ENCODE peak calls at places on chromosome 17, in five cellular contexts. Z, X, V, J and P are unnamed samples. For H3K4me1, the result is how much of the 10 kb centered on the place peaks cover.

GRCh38 chr17:76530826-76531500 is 6.5 kb downstream of the CYGB start:
- DNase-seq in Z (no peak), X (no peak), V (no peak), J (no peak), P (no peak)

GRCh38 chr17:41133880-41134735 is 6.2 kb downstream of the KRTAP4-6 start:
- DNase-seq in Z (no peak), X (no peak), V (no peak), J (no peak), P (no peak)

GRCh38 chr17:81510798-81511549 is 1.6 kb downstream of the ACTG1 start:
- DNase-seq in Z (no peak), X (no peak), V (peak), J (no peak), P (peak)

GRCh38 chr17:37742762-37743611 is 1.9 kb downstream of the HNF1B start:
- DNase-seq in Z (no peak), X (peak), V (no peak), J (no peak), P (peak)

GRCh38 chr17:70405492-70406220 is 236.3 kb downstream of the KCNJ2 start:
- DNase-seq in Z (peak), X (peak), V (no peak), J (no peak), P (no peak)

GRCh38 chr17:35257080-35257701 is 14.3 kb downstream of the SLFN5 start:
- DNase-seq in Z (no peak), X (peak), V (no peak), J (peak), P (peak)

GRCh38 chr17:31211352-31212012 is 85.6 kb downstream of the OMG start:
- DNase-seq in Z (no peak), X (no peak), V (no peak), J (no peak), P (no peak)

GRCh38 chr17:67531291-67531690 is 154.2 kb downstream of the PITPNC1 start:
- DNase-seq in Z (no peak), X (no peak), V (no peak), J (no peak), P (no peak)

GRCh38 chr17:65438708-65439294 is 122.6 kb downstream of the AXIN2 start:
- DNase-seq in Z (no peak), X (peak), V (no peak), J (no peak), P (no peak)

GRCh38 chr17:30388321-30389179 is 9.8 kb downstream of the CPD start:
- DNase-seq in Z (no peak), X (no peak), V (no peak), J (no peak), P (no peak)

GRCh38 chr17:41352597-41353366 is 2.2 kb upstream of the KRT33A start:
- DNase-seq in Z (no peak), X (no peak), V (no peak), J (no peak), P (no peak)

GRCh38 chr17:16464641-16465312 is 27.2 kb downstream of the LRRC75A start:
- DNase-seq in Z (no peak), X (no peak), V (no peak), J (no peak), P (peak)

GRCh38 chr17:46768540-46768870 is 50.0 kb downstream of the WNT3 start:
- DNase-seq in Z (no peak), X (no peak), V (no peak), J (no peak), P (no peak)

GRCh38 chr17:4483012-4483840 is 15.5 kb upstream of the SPNS2 start:
- DNase-seq in Z (no peak), X (peak), V (no peak), J (no peak), P (peak)

GRCh38 chr17:47423406-47424295 is 99.9 kb downstream of the EFCAB13 start:
- DNase-seq in Z (no peak), X (peak), V (peak), J (peak), P (peak)

GRCh38 chr17:63652106-63652505 is 29.9 kb downstream of the MAP3K3 start:
- DNase-seq in Z (no peak), X (no peak), V (no peak), J (no peak), P (no peak)

GRCh38 chr17:66625321-66625767 is 209.6 kb upstream of the CACNG5 start:
- DNase-seq in Z (no peak), X (peak), V (no peak), J (no peak), P (no peak)

GRCh38 chr17:79790805-79791353 is 6.0 kb downstream of the CBX8 start:
- DNase-seq in Z (no peak), X (no peak), V (no peak), J (no peak), P (peak)

GRCh38 chr17:39667262-39668140 is 752 bp upstream of the PNMT start:
- DNase-seq in Z (no peak), X (no peak), V (peak), J (no peak), P (peak)

GRCh38 chr17:312476-313148 is 40.0 kb downstream of the RPH3AL start:
- DNase-seq in Z (no peak), X (no peak), V (peak), J (no peak), P (peak)

GRCh38 chr17:10421211-10421610 is 539 bp downstream of the MYH8 start:
- DNase-seq in Z (no peak), X (no peak), V (no peak), J (no peak), P (no peak)

GRCh38 chr17:48527742-48528028 is 3.1 kb downstream of the HOXB1 start:
- DNase-seq in Z (no peak), X (no peak), V (no peak), J (no peak), P (no peak)

GRCh38 chr17:29138991-29139682 is 41.1 kb downstream of the MYO18A start:
- DNase-seq in Z (no peak), X (no peak), V (peak), J (peak), P (peak)

GRCh38 chr17:35969558-35970442 is 11.5 kb downstream of the CCL16 start:
- DNase-seq in Z (peak), X (peak), V (peak), J (peak), P (peak)

GRCh38 chr17:78409191-78409621 is 30.8 kb downstream of the PGS1 start:
- DNase-seq in Z (no peak), X (no peak), V (no peak), J (no peak), P (peak)

GRCh38 chr17:78407387-78407990 is 29.0 kb downstream of the PGS1 start:
- DNase-seq in Z (no peak), X (no peak), V (no peak), J (no peak), P (no peak)

GRCh38 chr17:78406396-78406795 is 27.9 kb downstream of the PGS1 start:
- DNase-seq in Z (no peak), X (no peak), V (no peak), J (no peak), P (no peak)

GRCh38 chr17:78411241-78411855 is 32.9 kb downstream of the PGS1 start:
- DNase-seq in Z (no peak), X (no peak), V (peak), J (no peak), P (peak)

DNA sequence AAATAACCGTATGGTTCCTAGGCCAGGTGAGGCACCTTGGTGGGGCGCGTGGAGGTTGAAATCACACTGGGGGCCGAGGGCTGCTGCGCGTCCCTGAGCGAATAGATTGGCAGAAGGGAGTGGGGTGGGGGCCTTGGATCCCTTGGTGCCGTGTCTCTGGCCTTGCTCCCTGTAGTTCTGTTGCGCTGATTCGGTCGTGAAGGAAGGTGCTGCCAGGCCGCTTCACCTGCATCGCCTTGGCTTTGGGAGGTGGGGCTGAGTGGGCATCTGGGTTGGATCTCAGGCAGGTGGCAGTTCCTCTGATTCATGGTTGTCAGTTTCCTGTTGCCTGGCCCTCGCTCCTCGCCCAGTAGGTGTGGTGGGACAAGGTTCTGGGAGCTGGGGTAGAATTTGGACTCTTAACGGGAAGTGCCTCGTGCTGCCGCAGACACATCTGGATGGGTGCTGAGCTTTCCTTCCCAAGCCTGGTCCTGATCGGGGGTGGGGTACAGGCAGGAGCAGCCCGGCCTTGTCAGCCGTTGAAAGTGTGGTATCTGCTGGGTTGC is 30.1 kb downstream of the PGS1 start:
- DNase-seq in Z (no peak), X (no peak), V (no peak), J (no peak), P (peak)
- H3K4me1 ChIP-seq in Z (under half), X (under half), V (under half), J (under half), P (half or more)

GRCh38 chr17:45405250-45406086 is 27.2 kb downstream of the ARHGAP27 start:
- DNase-seq in Z (no peak), X (no peak), V (peak), J (no peak), P (peak)

GRCh38 chr17:45403906-45404490 is 28.7 kb downstream of the ARHGAP27 start:
- DNase-seq in Z (no peak), X (no peak), V (no peak), J (no peak), P (peak)

GRCh38 chr17:45406107-45406506 is 26.6 kb downstream of the ARHGAP27 start:
- DNase-seq in Z (no peak), X (no peak), V (no peak), J (no peak), P (no peak)

GRCh38 chr17:45404870-45405249 is 27.8 kb downstream of the ARHGAP27 start:
- DNase-seq in Z (no peak), X (no peak), V (no peak), J (no peak), P (no peak)

GRCh38 chr17:45402916-45403315 is 29.8 kb downstream of the ARHGAP27 start:
- DNase-seq in Z (no peak), X (no peak), V (peak), J (no peak), P (no peak)
- H3K4me1 ChIP-seq in Z (under half), X (under half), V (under half), J (under half), P (under half)

GRCh38 chr17:49759203-49759602 is 4.7 kb downstream of the FAM117A start:
- DNase-seq in Z (no peak), X (no peak), V (no peak), J (no peak), P (no peak)
- H3K4me1 ChIP-seq in Z (under half), X (under half), V (under half), J (under half), P (under half)

GRCh38 chr17:1562178-1562643 is 381 bp downstream of the PITPNA start:
- DNase-seq in Z (no peak), X (peak), V (peak), J (peak), P (no peak)
- H3K4me1 ChIP-seq in Z (under half), X (under half), V (under half), J (under half), P (under half)

GRCh38 chr17:57475786-57476185 is 219.5 kb downstream of the MSI2 start:
- DNase-seq in Z (no peak), X (no peak), V (no peak), J (no peak), P (no peak)

GRCh38 chr17:57480438-57481196 is 224.3 kb downstream of the MSI2 start:
- DNase-seq in Z (no peak), X (no peak), V (no peak), J (no peak), P (no peak)

GRCh38 chr17:57478433-57478832 is 222.1 kb downstream of the MSI2 start:
- DNase-seq in Z (no peak), X (no peak), V (peak), J (peak), P (no peak)

GRCh38 chr17:57478851-57479250 is 222.5 kb downstream of the MSI2 start:
- DNase-seq in Z (no peak), X (no peak), V (no peak), J (no peak), P (no peak)

DNA sequence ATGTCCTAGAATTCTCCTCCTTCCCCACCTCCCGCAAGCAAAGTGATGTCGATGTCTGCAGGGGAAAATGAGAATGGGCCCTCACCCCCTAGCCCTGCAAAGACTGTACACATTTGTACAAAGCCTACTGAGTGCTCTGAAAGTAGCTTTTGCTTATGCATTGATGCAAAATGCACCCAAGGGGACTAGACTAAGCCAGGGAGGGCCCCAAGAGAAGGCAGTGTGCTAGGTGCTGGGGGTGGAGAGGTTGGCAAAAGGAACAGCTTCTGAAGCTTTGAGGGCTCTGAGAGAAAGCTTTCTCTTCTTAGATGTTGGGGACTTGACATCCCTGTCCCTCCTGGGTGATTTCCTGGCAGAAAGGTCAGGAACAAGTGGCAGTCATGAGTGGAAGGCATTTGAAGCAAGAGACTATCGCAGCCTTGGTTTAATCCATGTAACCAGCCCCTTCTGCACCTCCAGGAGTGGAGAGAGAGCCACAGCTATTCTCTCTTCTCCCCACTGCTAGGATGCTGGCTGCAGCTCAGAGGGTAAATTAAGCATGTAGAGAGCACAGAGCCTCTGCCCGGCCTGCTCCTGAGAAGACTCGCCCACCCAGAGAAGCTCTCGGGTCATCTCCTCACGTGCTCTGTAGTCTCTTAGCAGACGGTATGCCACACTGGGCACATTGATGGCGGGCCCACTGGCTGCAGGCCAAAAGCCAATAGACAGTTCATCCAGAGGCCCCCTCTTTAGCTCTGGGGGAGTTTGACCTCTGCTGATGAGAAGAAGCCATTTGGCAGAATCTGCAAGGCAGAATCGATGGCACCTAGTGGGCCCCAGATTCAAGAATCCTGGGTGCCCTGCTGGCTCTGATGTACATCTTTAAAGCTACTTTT is 221.4 kb downstream of the MSI2 start:
- DNase-seq in Z (no peak), X (no peak), V (no peak), J (no peak), P (no peak)
- H3K4me1 ChIP-seq in Z (under half), X (under half), V (under half), J (half or more), P (under half)

GRCh38 chr17:55990332-55991006 is 162.8 kb upstream of the ANKFN1 start:
- DNase-seq in Z (no peak), X (no peak), V (no peak), J (no peak), P (no peak)
- H3K4me1 ChIP-seq in Z (under half), X (under half), V (under half), J (under half), P (under half)

DNA sequence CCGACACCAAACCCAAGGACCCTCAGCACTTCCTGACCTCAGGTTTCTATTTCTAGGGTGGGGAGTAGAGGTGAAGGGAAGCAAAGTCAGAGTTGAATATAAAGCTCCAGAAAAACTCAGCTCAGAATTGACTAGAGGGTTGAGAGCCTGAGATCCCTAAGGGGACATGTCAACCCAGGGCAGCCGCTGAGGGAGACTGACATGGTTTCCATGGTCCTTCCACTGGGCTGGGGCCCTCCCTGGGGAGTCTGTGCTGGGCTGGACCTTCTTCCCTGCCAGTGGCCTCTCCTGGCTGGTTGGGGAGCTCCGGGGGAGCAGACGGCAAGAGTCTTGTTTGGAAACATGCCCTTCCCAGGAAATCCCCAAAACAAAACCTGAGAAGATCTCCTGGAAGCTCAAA is 121.3 kb downstream of the METRNL start:
- DNase-seq in Z (peak), X (no peak), V (peak), J (peak), P (peak)
- H3K4me1 ChIP-seq in Z (under half), X (under half), V (under half), J (under half), P (under half)

DNA sequence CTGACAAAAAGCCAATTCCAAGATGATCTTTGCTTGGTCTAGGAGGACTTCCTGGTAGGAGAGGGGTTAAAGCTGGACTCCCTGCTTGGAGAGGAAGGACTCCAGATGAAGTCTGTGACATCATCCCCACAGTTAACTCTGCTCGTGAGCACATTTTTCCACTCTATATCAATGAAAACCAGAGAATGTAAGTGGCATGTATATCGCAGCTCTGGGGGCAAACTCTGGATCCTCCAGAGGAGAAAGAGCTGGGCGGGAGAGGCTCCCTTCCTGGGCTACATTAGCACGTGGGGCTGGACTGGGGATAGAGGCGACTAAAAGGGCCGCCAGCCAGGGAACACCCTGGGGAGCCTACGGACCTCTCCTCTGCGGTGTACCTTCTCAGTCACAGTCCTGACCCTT is 34.1 kb downstream of the HIC1 start:
- DNase-seq in Z (no peak), X (no peak), V (peak), J (no peak), P (no peak)
- H3K4me1 ChIP-seq in Z (half or more), X (under half), V (half or more), J (half or more), P (under half)